ENCODE peak calls at places on chromosome 13, in eight cellular contexts. L is brain microvascular endothelial cell, I is thoracic aorta, D is PC-3, G is cardiac muscle cell, V is WERI-Rb-1, S is glutamatergic neuron, K is A549. R is an unnamed sample.

GRCh38 chr13:48730971-48731658 is 77.4 kb downstream of the CYSLTR2 start:
- DNase-seq in I (no peak), G (no peak), D (peak), V (no peak), K (no peak), L (peak), S (no peak), R (no peak)

GRCh38 chr13:113776231-113777125 is 17.5 kb downstream of the TMEM255B start:
- DNase-seq in V (peak), D (no peak), S (no peak), K (no peak), L (no peak), I (no peak), G (no peak), R (no peak)

GRCh38 chr13:96744665-96745331 is 249.5 kb downstream of the OXGR1 start:
- DNase-seq in V (no peak), D (no peak), I (no peak), G (no peak), L (no peak), S (no peak), K (no peak), R (no peak)

GRCh38 chr13:51218691-51219090 is 3.5 kb upstream of the FAM124A start:
- DNase-seq in D (no peak), G (no peak), S (no peak), I (no peak), K (no peak), V (no peak), L (no peak), R (no peak)

GRCh38 chr13:60562081-60562764 is 165.2 kb downstream of the TDRD3 start:
- DNase-seq in D (peak), V (no peak), S (no peak), G (no peak), I (no peak), K (no peak), L (peak), R (no peak)

GRCh38 chr13:47233734-47234133 is 336.9 kb upstream of the HTR2A start:
- DNase-seq in L (no peak), V (no peak), G (no peak), K (no peak), I (no peak), D (no peak), S (no peak), R (no peak)

GRCh38 chr13:44263920-44264610 is 109.6 kb upstream of the SERP2 start:
- DNase-seq in D (no peak), K (no peak), G (no peak), L (peak), I (no peak), S (no peak), V (no peak), R (no peak)

GRCh38 chr13:102122147-102122546 is 279.7 kb downstream of the FGF14 start:
- DNase-seq in K (no peak), V (no peak), S (no peak), G (no peak), I (no peak), L (no peak), D (no peak), R (no peak)

GRCh38 chr13:101116826-101117225 is 299.5 kb downstream of the NALCN start:
- DNase-seq in I (no peak), K (no peak), V (no peak), L (no peak), S (no peak), D (no peak), G (no peak), R (no peak)

GRCh38 chr13:96229356-96229755 is 139.4 kb downstream of the HS6ST3 start:
- DNase-seq in D (peak), L (peak), K (peak), G (peak), S (no peak), V (peak), I (no peak), R (peak)

GRCh38 chr13:37148501-37148900 is 43.0 kb upstream of the CSNK1A1L start:
- DNase-seq in L (peak), V (peak), I (no peak), D (no peak), G (no peak), S (no peak), K (no peak), R (no peak)

GRCh38 chr13:44132710-44133109 is 240.9 kb upstream of the SERP2 start:
- DNase-seq in V (no peak), L (peak), S (no peak), D (peak), I (peak), G (no peak), K (no peak), R (no peak)

GRCh38 chr13:112161441-112162301 is 94.7 kb downstream of the SOX1 start:
- DNase-seq in K (no peak), I (no peak), L (no peak), D (no peak), V (no peak), S (no peak), G (no peak), R (no peak)

GRCh38 chr13:51519839-51520238 is 64.4 kb upstream of the WDFY2 start:
- DNase-seq in D (peak), L (no peak), V (no peak), G (no peak), S (no peak), I (no peak), K (peak), R (no peak)

GRCh38 chr13:64753606-64754005 is 2476.5 kb downstream of the PCDH9 start:
- DNase-seq in V (no peak), L (no peak), D (no peak), I (no peak), G (no peak), S (no peak), K (no peak), R (no peak)

GRCh38 chr13:114142640-114143490 is 10.4 kb upstream of the RASA3 start:
- DNase-seq in S (no peak), L (no peak), I (no peak), V (no peak), K (no peak), D (no peak), G (no peak), R (peak)

GRCh38 chr13:113207890-113208423 is 512 bp downstream of the PCID2 start:
- DNase-seq in S (peak), V (peak), L (peak), D (peak), I (no peak), K (peak), G (peak), R (peak)

GRCh38 chr13:80134360-80134759 is 206.6 kb downstream of the SPRY2 start:
- DNase-seq in D (no peak), I (no peak), V (no peak), G (no peak), K (no peak), S (no peak), L (no peak), R (no peak)

GRCh38 chr13:84491952-84492351 is 609.7 kb upstream of the SLITRK1 start:
- DNase-seq in D (no peak), L (no peak), S (no peak), G (no peak), I (no peak), K (no peak), V (no peak), R (no peak)

GRCh38 chr13:28568286-28568685 is 73.4 kb upstream of the FLT1 start:
- DNase-seq in I (no peak), V (no peak), S (no peak), D (no peak), G (peak), L (no peak), K (no peak), R (peak)

GRCh38 chr13:30750036-30750435 is 14.7 kb downstream of the ALOX5AP start:
- DNase-seq in V (no peak), I (no peak), S (no peak), K (no peak), D (no peak), L (no peak), G (no peak), R (no peak)
- TF ChIP-seq CTCF in V (no peak), I (no peak), S (no peak), K (no peak), D (no peak), L (no peak), G (no peak), R (no peak)

GRCh38 chr13:98592353-98592740 is 15.4 kb upstream of the STK24 start:
- DNase-seq in L (no peak), S (no peak), G (no peak), I (no peak), K (no peak), D (no peak), V (no peak), R (no peak)

GRCh38 chr13:98595134-98595533 is 18.2 kb upstream of the STK24 start:
- DNase-seq in K (no peak), L (no peak), S (no peak), D (no peak), I (no peak), V (no peak), G (no peak), R (no peak)

GRCh38 chr13:98599502-98600328 is 22.8 kb upstream of the STK24 start:
- DNase-seq in G (peak), D (no peak), I (no peak), L (no peak), K (peak), S (no peak), V (no peak), R (no peak)

GRCh38 chr13:98598043-98598442 is 21.1 kb upstream of the STK24 start:
- DNase-seq in G (no peak), I (no peak), S (no peak), K (peak), V (no peak), L (no peak), D (no peak), R (no peak)
- TF ChIP-seq CTCF in G (peak), I (no peak), S (no peak), K (peak), V (peak), L (peak), D (no peak), R (no peak)

DNA sequence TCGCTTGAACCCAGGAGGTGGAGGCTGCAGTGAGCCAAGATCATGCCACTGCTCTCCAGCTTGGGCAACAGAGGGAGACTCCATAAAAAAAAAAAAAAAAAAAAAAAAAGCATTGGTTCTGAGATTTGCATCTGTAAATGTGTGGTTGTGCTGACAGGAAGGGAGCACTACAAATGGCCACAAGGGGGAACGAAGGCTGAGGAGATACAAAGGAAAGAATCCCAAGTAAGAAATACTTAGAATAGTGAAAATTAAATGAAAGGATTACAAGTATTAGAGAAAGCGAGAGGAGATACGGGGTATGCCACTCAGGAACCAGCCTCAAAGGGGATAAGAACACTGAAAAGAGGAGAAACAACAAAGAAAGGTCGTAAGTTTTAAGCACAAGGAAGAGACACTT is 284.9 kb downstream of the KLF12 start:
- DNase-seq in K (peak), D (peak), I (no peak), L (peak), S (no peak), G (no peak), V (peak), R (peak)
- TF ChIP-seq CTCF in K (peak), D (peak), I (peak), L (peak), S (peak), G (peak), V (peak), R (peak)

DNA sequence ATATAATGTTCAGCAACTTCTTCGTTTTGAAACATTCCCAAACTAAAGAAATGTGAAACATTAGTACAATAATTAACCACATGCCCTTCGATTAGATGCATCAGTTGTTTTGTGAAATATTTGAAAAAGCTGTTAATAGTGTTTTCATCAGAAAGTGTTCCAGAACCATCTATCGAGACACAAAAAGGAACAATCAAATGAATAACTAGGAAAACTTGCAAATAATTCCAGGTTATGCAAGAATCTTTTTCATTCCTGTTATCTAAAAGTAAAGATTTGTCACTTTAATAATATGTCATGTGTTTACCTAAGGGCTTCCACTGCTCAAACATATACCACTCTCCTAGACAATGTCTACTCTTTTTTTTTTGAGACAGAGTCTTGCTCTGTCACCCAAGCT is 904.2 kb upstream of the MIR17HG start:
- DNase-seq in S (no peak), L (no peak), I (no peak), K (peak), V (no peak), G (no peak), D (peak), R (no peak)
- TF ChIP-seq CTCF in S (no peak), L (no peak), I (no peak), K (no peak), V (no peak), G (no peak), D (no peak), R (no peak)

GRCh38 chr13:42883142-42883541 is 101.8 kb downstream of the FAM216B start:
- DNase-seq in S (no peak), K (no peak), G (no peak), D (no peak), V (no peak), I (no peak), L (peak), R (no peak)

GRCh38 chr13:42885325-42885724 is 103.9 kb downstream of the FAM216B start:
- DNase-seq in S (no peak), G (no peak), I (no peak), L (no peak), D (no peak), K (no peak), V (no peak), R (no peak)

GRCh38 chr13:42878721-42879120 is 97.3 kb downstream of the FAM216B start:
- DNase-seq in L (no peak), G (no peak), K (no peak), I (no peak), D (no peak), V (no peak), S (no peak), R (no peak)

GRCh38 chr13:42880241-42880640 is 98.9 kb downstream of the FAM216B start:
- DNase-seq in V (no peak), G (no peak), I (no peak), D (no peak), S (no peak), K (no peak), L (no peak), R (no peak)

DNA sequence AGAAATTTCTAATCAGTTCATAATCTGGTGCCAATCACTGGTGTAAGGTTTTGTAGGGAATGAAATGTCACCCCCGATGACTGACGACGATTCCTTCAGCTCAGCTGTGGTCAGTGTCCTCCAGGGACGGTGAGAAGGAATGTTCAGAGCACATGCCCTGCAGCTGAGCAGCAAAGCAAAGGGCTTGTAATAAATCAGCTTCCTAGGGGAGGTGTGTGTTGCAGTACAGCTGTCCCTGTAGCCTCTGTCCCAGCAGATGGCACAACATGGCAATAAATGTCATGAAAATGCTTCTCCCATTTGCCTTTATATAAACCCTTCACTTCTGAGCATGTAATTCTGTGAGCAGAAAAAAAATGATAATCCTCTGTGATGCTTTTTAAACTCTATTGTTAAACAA is 102.4 kb downstream of the FAM216B start:
- DNase-seq in G (peak), I (no peak), L (peak), K (peak), S (peak), V (peak), D (peak), R (peak)
- TF ChIP-seq CTCF in G (no peak), I (no peak), L (peak), K (peak), S (no peak), V (no peak), D (peak), R (no peak)

GRCh38 chr13:41650706-41651105 is 193.4 kb downstream of the RGCC start:
- DNase-seq in L (no peak), I (no peak), S (no peak), G (no peak), V (no peak), D (no peak), K (no peak), R (no peak)

GRCh38 chr13:41651413-41652068 is 194.2 kb downstream of the RGCC start:
- DNase-seq in G (no peak), S (no peak), K (no peak), D (no peak), I (no peak), V (no peak), L (no peak), R (no peak)

GRCh38 chr13:41652735-41653361 is 195.5 kb downstream of the RGCC start:
- DNase-seq in K (peak), L (no peak), D (peak), S (no peak), V (no peak), I (no peak), G (peak), R (peak)

GRCh38 chr13:41648314-41648935 is 191.1 kb downstream of the RGCC start:
- DNase-seq in D (peak), S (no peak), L (no peak), K (peak), I (no peak), V (no peak), G (no peak), R (no peak)

DNA sequence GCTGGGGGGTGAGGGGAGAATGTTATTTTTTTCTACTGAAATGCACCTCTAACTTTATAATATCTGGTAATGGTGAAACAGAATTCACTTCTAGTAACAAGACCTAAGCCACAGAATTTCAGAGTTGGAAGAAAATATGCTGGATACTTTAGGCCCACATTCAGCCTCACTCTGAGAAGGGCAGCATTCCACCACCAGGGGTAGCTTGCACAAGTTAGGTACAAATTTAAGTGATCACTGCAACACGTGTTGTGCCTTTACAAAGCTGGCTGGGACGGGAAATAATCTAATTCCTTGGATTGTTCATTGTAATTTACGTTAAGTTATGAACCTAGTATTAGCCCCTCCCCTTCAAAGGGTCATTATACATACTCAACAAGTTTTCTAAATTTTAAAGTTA is 192.3 kb downstream of the RGCC start:
- DNase-seq in V (no peak), D (peak), L (peak), K (peak), G (peak), S (no peak), I (no peak), R (no peak)
- TF ChIP-seq CTCF in V (peak), D (peak), L (peak), K (no peak), G (peak), S (no peak), I (no peak), R (no peak)

GRCh38 chr13:53191091-53191490 is 162.5 kb downstream of the OLFM4 start:
- DNase-seq in G (peak), S (no peak), V (no peak), L (no peak), K (no peak), D (peak), I (no peak), R (no peak)

DNA sequence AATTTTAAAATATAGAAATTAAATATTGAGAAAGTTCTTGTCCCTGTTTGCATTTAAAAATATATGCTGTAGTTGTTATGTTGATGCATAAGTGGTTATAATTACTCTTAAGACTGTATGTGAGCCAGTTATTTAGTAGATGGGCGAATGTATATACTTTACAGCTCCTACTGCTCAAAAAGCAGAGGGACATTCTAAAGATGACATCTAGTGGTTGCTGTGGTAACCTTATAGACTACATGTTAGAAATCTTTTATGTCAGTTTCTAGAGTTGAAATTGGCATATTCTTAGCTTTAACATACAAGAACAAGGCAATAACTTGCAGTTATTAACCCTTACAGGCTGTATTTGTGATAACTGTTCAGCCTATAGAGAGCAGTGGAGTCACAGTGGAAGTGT is 160.5 kb downstream of the OLFM4 start:
- DNase-seq in V (no peak), L (no peak), D (no peak), I (no peak), K (no peak), S (no peak), G (no peak), R (no peak)
- TF ChIP-seq CTCF in V (no peak), L (no peak), D (no peak), I (no peak), K (no peak), S (no peak), G (no peak), R (no peak)

GRCh38 chr13:110317496-110318195 is 10.6 kb downstream of the COL4A2 start:
- DNase-seq in S (no peak), G (no peak), D (no peak), V (no peak), L (no peak), I (no peak), K (no peak), R (no peak)
- TF ChIP-seq CTCF in S (no peak), G (no peak), D (no peak), V (no peak), L (no peak), I (no peak), K (no peak), R (no peak)

DNA sequence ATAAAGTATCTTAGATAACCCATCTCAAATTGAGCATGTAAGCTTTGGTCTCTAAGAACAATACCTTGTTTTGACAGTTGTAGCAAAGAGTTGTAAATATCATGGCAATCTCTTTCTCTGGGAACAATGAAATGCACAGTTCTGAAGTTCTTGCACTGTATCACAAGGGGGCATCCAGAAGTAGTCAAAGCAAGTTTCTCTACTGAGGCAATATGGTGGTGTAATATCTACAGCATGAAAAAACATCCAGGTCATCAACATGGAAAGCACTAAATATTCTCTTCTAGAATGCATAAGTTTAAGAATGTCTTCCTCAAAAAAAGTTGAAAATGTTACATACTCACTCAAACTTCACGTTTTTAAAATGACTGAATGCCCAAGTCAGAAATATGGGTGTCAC is 19.6 kb downstream of the MTMR6 start:
- DNase-seq in L (no peak), K (peak), D (peak), I (no peak), V (no peak), G (no peak), S (no peak), R (peak)
- TF ChIP-seq CTCF in L (peak), K (no peak), D (peak), I (no peak), V (peak), G (peak), S (no peak), R (peak)